ENCODE peak calls at places on chromosomes 4 and X, in six cellular contexts. J is left lung, A is adrenal gland, W is breast epithelium, V is tibial nerve, N is AG09309. S is an unnamed sample.
A peak's percentile ranks its signal among the peaks of the same experiment; 100 is the strongest.

GRCh38 chrX:129593137-129593536 is 53.1 kb downstream of the OCRL start:
- DNase-seq in J (no peak), A (no peak), W (no peak), V (no peak), N (no peak), S (no peak)

GRCh38 chr4:53380221-53380620 is 2.8 kb downstream of the FIP1L1 start:
- DNase-seq in J (no peak), A (no peak), W (no peak), V (no peak), N (no peak), S (no peak)

GRCh38 chr4:5043579-5043978 is 7.7 kb upstream of the STK32B start:
- DNase-seq in J (no peak), A (no peak), W (no peak), V (no peak), N (no peak), S (no peak)

GRCh38 chr4:102601586-102602227 is 100.5 kb downstream of the NFKB1 start:
- DNase-seq in J (no peak), A (no peak), W (no peak), V (no peak), N (no peak), S (no peak)

GRCh38 chrX:9464435-9465371 is at the start of gene TBL1X:
- DNase-seq in J (peak; percentile 90), A (peak; percentile 37), W (no peak), V (no peak), N (no peak), S (peak; percentile 31)

GRCh38 chrX:155027509-155028066 is 944 bp downstream of the FUNDC2 start:
- DNase-seq in J (no peak), A (no peak), W (no peak), V (no peak), N (peak; percentile 61), S (no peak)

GRCh38 chr4:56783986-56784385 is 37.5 kb downstream of the SPINK2 start:
- DNase-seq in J (no peak), A (no peak), W (no peak), V (no peak), N (no peak), S (no peak)

GRCh38 chr4:7348946-7349900 is 85.5 kb downstream of the PSAPL1 start:
- DNase-seq in J (peak; percentile 75), A (no peak), W (no peak), V (no peak), N (no peak), S (no peak)

GRCh38 chr4:115675721-115676120 is 562.3 kb upstream of the NDST4 start:
- DNase-seq in J (no peak), A (no peak), W (no peak), V (no peak), N (no peak), S (no peak)

GRCh38 chrX:103704863-103705262 is 5.8 kb upstream of the TMEM31 start:
- DNase-seq in J (no peak), A (no peak), W (no peak), V (no peak), N (no peak), S (no peak)

GRCh38 chr4:85495621-85496020 is 20.7 kb downstream of the ARHGAP24 start:
- DNase-seq in J (no peak), A (no peak), W (no peak), V (no peak), N (no peak), S (no peak)

GRCh38 chr4:2354760-2355159 is 63.7 kb downstream of the ZFYVE28 start:
- DNase-seq in J (peak; percentile 72), A (no peak), W (peak; percentile 33), V (no peak), N (no peak), S (no peak)

GRCh38 chr4:2353222-2354107 is 65.0 kb downstream of the ZFYVE28 start:
- DNase-seq in J (peak; percentile 71), A (peak; percentile 19), W (peak; percentile 44), V (no peak), N (no peak), S (no peak)

GRCh38 chr4:2352171-2352570 is 66.3 kb downstream of the ZFYVE28 start:
- DNase-seq in J (peak; percentile 60), A (peak; percentile 6), W (peak; percentile 46), V (no peak), N (no peak), S (no peak)

GRCh38 chr4:2352729-2353221 is 65.7 kb downstream of the ZFYVE28 start:
- DNase-seq in J (peak; percentile 50), A (peak; percentile 14), W (peak; percentile 19), V (no peak), N (no peak), S (no peak)

GRCh38 chr4:2354127-2354526 is 64.3 kb downstream of the ZFYVE28 start:
- DNase-seq in J (peak; percentile 20), A (no peak), W (peak; percentile 44), V (no peak), N (no peak), S (no peak)
- TF ChIP-seq CTCF in J (no peak), A (no peak), W (no peak), V (no peak), N (peak; percentile 58), S (no peak)

DNA sequence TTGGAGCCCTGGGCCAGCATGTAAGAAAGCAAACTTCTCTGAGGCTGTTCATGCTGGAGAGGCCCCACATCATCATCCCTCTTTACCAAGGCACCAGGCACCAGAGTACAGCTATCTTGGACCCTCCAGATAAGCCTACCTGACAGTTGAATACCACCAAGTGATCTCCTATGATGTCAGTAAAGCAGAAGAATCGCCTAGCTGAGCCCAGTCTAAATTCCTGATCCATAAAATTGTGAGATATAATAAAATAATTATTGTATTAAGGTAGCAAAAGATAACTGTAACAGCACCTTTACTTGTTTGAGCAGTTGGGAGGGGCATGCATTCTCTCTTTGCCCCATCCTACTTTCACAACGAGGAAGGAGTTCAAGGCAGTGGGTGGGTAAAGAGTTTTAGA is 2.9 kb upstream of the UCP1 start:
- DNase-seq in J (no peak), A (no peak), W (no peak), V (no peak), N (no peak), S (no peak)
- H3K4me3 ChIP-seq in J (no peak overlapping the region), A (no peak overlapping the region), W (no peak overlapping the region), V (no peak overlapping the region), N (no peak overlapping the region), S (no peak overlapping the region)

GRCh38 chr4:108130955-108131354 is 37.8 kb downstream of the LEF1 start:
- DNase-seq in J (no peak), A (no peak), W (no peak), V (no peak), N (no peak), S (no peak)
- TF ChIP-seq CTCF in J (no peak), A (no peak), W (no peak), V (no peak), N (peak; percentile 11), S (no peak)

GRCh38 chr4:39699676-39700409 is 1.9 kb downstream of the UBE2K start:
- DNase-seq in J (no peak), A (no peak), W (no peak), V (no peak), N (no peak), S (no peak)
- H3K4me3 ChIP-seq in J (peak overlapping the region; percentile 94), A (peak overlapping the region; percentile 63), W (peak overlapping the region; percentile 99), V (peak overlapping the region; percentile 79), N (peak overlapping the region; percentile 22), S (no peak overlapping the region)

DNA sequence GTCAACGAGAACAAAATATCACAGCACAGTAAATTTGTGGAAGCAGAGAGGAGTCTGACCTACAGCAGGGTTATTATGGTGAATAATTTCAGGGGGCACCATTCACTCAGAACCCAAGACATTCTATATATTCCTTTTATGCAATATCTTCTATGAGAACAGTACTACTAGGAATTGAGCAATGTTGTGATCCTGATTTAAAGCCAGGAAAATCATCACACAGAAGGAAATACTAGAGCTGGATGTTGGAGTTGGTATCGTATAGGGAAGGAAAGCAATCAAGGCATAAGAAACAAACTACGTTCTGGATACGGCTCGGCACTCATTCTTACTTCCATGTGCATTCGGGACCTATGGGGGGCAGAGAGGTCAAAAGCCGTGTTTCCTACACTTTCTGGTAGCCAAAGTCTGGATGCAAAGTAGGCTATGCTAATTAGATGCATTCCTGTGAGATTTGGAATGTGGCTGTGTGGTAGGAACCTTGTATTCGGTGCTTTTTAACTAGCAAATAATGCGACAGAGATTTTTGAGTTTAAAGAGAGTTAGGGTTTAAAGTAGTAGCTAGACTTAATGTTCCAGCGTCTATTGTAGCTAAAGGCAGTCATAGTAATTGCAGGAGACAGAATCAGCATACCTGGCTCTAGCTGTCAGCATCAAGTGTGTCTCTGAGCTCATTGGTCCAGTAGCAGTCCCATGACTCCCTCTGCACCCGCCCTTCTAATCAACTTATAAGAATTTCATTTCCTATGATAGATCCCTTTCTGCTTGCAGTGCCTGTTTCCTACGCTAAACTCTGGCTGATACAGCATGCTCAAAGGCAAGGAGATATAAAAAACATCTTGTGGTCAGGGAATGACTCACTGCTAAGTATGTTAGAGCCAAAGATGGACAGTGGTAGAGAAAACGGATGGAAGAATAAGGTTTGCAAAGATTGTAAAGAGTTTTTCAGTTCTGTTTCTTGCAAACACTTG is 43.3 kb upstream of the PDGFC start:
- DNase-seq in J (no peak), A (no peak), W (no peak), V (no peak), N (peak; percentile 74), S (no peak)
- TF ChIP-seq CTCF in J (no peak), A (no peak), W (no peak), V (no peak), N (peak; percentile 21), S (no peak)

DNA sequence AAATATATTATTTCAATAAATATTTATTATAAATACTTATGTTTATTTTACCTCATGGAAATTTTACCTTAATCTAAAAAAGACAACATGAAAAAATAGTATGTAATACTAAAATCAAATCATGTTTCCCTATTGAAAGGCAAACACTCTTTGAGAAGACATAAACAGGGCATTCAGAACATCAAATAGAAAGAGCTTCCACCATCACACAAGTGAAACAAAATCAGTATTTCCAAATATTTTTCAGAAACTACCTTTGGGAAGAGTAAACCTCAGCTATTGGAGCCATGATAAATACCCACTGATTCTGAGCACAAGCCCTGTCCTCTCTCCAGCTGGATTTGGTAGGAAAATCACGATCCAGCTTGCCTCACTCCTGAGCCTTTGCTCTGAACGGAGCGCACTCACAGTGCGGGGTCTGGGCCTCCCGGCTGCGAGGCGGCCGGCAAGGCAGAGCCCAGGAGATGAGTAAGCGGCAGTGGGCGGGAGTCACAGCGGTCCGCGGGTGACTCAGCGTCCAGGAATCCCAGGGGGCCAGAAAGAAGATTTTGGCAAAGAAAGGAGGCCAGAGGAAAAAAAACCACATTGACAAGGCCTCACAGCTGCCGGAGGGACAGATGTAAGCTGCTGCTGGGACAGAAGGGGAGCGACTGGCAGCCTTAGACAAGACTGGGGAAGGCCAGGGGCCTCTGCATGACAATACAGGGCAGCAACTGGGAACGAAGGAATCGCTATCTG is 14.7 kb upstream of the ANXA5 start:
- DNase-seq in J (peak; percentile 89), A (peak; percentile 94), W (peak; percentile 69), V (peak; percentile 65), N (peak; percentile 86), S (peak; percentile 60)
- H3K4me3 ChIP-seq in J (no peak overlapping the region), A (peak overlapping the region; percentile 41), W (peak overlapping the region; percentile 55), V (peak overlapping the region; percentile 14), N (no peak overlapping the region), S (no peak overlapping the region)

DNA sequence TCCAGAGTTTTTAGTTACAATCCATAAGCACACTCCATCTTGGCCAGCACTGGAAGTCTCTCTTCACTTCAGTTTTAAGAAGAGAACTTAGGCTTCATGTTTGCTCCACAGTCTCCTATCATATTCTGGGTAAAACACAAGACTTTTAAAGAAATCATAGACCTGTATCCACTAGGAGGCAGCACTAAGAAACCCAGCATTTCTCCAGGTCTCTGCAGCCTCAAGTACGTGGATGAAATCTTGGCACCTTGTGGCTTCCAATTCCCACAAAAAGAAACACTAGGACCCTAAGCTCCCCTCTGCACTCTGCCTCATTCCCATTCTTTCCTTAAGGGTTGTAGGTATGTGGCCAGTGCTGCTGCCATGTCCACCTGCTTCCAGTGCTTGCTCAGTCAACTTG is 367.3 kb upstream of the CASK start:
- DNase-seq in J (no peak), A (no peak), W (no peak), V (no peak), N (no peak), S (no peak)
- TF ChIP-seq CTCF in J (peak; percentile 9), A (no peak), W (no peak), V (no peak), N (peak; percentile 34), S (peak; percentile 39)

S was measured in body of pancreas.